ENCODE peak calls at places on chromosome 9, in six cellular contexts. Y is retinal pigment epithelial cell, Z is stomach, Q is PC-9, W is uterus, P is pancreas. U is an unnamed sample.
A peak's percentile ranks its signal among the peaks of the same experiment; 100 is the strongest.

GRCh38 chr9:75001719-75002421 is 26.2 kb downstream of the CARNMT1 start:
- DNase-seq in Y (peak; percentile 52), Z (no peak), Q (peak; percentile 14), W (peak; percentile 18), P (no peak), U (peak; percentile 63)

GRCh38 chr9:111720170-111720569 is 58.8 kb downstream of the GNG10 start:
- DNase-seq in Y (no peak), Z (no peak), Q (no peak), W (no peak), P (no peak), U (no peak)

GRCh38 chr9:91211919-91212318 is 149.8 kb downstream of the AUH start:
- DNase-seq in Y (no peak), Z (peak; percentile 44), Q (no peak), W (no peak), P (no peak), U (no peak)

GRCh38 chr9:82295177-82295576 is 306.6 kb downstream of the SPATA31D1 start:
- DNase-seq in Y (no peak), Z (no peak), Q (no peak), W (no peak), P (no peak), U (no peak)

GRCh38 chr9:137227057-137227852 is at the start of gene RNF224:
- DNase-seq in Y (peak; percentile 21), Z (peak; percentile 97), Q (peak; percentile 99), W (peak; percentile 56), P (peak; percentile 95), U (no peak)

GRCh38 chr9:33329996-33330395 is 39.7 kb downstream of the NFX1 start:
- DNase-seq in Y (no peak), Z (no peak), Q (no peak), W (no peak), P (no peak), U (no peak)

GRCh38 chr9:4932681-4933080 is 52.4 kb upstream of the JAK2 start:
- DNase-seq in Y (no peak), Z (no peak), Q (no peak), W (no peak), P (no peak), U (no peak)

GRCh38 chr9:16828335-16829281 is 41.9 kb downstream of the BNC2 start:
- DNase-seq in Y (peak; percentile 47), Z (no peak), Q (peak; percentile 11), W (peak; percentile 23), P (peak; percentile 49), U (no peak)

GRCh38 chr9:90961375-90961774 is 159.8 kb downstream of the SYK start:
- DNase-seq in Y (no peak), Z (no peak), Q (no peak), W (no peak), P (no peak), U (no peak)

GRCh38 chr9:114007991-114008666 is 70.0 kb downstream of the AMBP start:
- DNase-seq in Y (no peak), Z (peak; percentile 17), Q (no peak), W (peak; percentile 7), P (no peak), U (no peak)

GRCh38 chr9:134459164-134459563 is 132.9 kb downstream of the RXRA start:
- DNase-seq in Y (no peak), Z (no peak), Q (no peak), W (no peak), P (peak; percentile 44), U (no peak)

GRCh38 chr9:82560457-82560904 is 502.5 kb downstream of the RASEF start:
- DNase-seq in Y (no peak), Z (peak; percentile 76), Q (no peak), W (no peak), P (peak; percentile 29), U (no peak)

GRCh38 chr9:33117306-33117705 is 40.8 kb upstream of the SMU1 start:
- DNase-seq in Y (no peak), Z (no peak), Q (no peak), W (no peak), P (no peak), U (no peak)

GRCh38 chr9:97895695-97896332 is 26.5 kb downstream of the TRMO start:
- DNase-seq in Y (no peak), Z (no peak), Q (no peak), W (no peak), P (no peak), U (no peak)

GRCh38 chr9:101737165-101737704 is 1.2 kb downstream of the GRIN3A start:
- DNase-seq in Y (no peak), Z (no peak), Q (no peak), W (no peak), P (peak; percentile 55), U (no peak)
- H3K4me3 ChIP-seq in Y (peak overlapping the region; percentile 4), Z (peak overlapping the region; percentile 53), Q (no peak overlapping the region), W (no peak overlapping the region), P (peak overlapping the region; percentile 36), U (no peak overlapping the region)

GRCh38 chr9:95047452-95048224 is 269.9 kb downstream of the FANCC start:
- DNase-seq in Y (no peak), Z (no peak), Q (no peak), W (no peak), P (no peak), U (no peak)

GRCh38 chr9:95043826-95044225 is 273.7 kb downstream of the FANCC start:
- DNase-seq in Y (no peak), Z (no peak), Q (no peak), W (no peak), P (no peak), U (no peak)

GRCh38 chr9:95045751-95046150 is 271.8 kb downstream of the FANCC start:
- DNase-seq in Y (no peak), Z (peak; percentile 60), Q (no peak), W (no peak), P (peak; percentile 67), U (no peak)

GRCh38 chr9:95048225-95049087 is 269.1 kb downstream of the FANCC start:
- DNase-seq in Y (no peak), Z (peak; percentile 85), Q (peak; percentile 65), W (peak; percentile 70), P (peak; percentile 88), U (no peak)

DNA sequence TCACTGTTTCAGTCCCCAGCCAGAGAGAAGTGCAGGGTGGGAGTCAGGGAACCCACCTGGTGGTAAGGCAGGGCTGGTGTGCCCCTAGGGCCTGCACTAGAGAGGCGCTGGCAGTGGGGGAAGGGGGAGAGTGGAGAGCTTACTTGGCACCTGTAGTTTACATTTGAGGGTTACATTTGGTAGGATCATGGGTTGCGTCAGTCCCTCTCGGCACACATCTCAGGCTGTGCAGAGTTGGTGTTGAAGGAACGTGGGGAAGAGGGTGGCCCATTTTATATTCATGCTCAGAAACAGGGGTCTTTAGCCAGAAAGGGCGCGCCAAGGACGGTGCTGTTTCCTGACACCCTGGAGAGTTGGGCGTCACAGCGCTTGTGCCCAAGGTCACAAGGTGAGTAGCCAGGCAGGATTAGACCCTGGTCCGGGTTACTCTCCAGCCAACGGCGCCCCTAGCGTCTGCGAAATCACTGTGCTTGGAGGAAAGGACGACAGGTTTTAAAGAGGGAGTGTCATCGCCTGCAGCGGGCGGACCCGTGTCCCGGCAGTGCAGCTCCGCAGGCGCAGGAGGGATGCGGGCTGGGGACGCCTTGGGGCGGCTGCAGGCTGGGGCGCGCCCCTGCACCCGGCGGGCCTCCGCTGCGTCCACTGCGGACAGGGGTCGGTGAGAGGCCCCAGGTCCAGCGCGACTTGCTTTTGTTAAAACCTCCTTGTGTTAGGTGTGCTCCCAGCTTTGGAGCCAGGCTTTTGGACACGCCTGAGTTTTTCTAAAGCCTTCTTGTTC is 272.6 kb downstream of the FANCC start:
- DNase-seq in Y (no peak), Z (peak; percentile 77), Q (no peak), W (no peak), P (peak; percentile 91), U (no peak)
- TF ChIP-seq CTCF in Y (peak; percentile 68), Z (peak; percentile 41), Q (no peak), W (no peak), P (peak; percentile 54), U (peak; percentile 37)

GRCh38 chr9:120791161-120791560 is 2.1 kb downstream of the FBXW2 start:
- DNase-seq in Y (no peak), Z (no peak), Q (no peak), W (no peak), P (no peak), U (no peak)
- H3K4me3 ChIP-seq in Y (no peak overlapping the region), Z (peak overlapping the region; percentile 89), Q (no peak overlapping the region), W (no peak overlapping the region), P (no peak overlapping the region), U (peak overlapping the region; percentile 80)

GRCh38 chr9:126947529-126947928 is 32.9 kb downstream of the RALGPS1 start:
- DNase-seq in Y (no peak), Z (no peak), Q (peak; percentile 50), W (no peak), P (no peak), U (no peak)
- TF ChIP-seq CTCF in Y (peak; percentile 43), Z (no peak), Q (peak; percentile 64), W (no peak), P (no peak), U (peak; percentile 17)

DNA sequence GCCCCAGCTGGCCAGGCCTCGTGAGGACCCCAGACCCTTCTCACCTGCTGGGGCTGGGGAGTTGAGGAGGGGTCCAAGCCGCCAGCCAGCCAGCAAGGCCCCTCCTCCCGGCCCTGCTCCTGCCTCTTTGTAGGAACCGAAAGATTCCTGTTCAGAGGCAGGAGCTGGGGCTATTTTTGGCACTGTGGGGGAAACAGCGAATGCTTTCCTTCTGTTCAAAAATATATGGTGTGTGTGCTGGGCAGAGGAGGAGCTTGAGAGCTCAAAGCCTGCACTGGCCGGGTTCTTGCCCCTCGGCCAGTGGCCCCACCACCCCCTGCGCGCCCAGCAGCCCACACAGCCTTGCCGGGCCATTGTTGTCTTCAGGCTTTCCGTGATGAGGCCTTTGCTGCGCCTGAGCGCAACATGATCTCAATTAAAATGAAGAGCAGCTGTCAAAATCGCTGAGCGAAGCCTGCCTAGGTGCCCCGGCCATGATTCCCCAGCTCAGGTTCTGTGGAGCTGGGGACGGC is 13.3 kb downstream of the NCS1 start:
- DNase-seq in Y (no peak), Z (no peak), Q (no peak), W (peak; percentile 66), P (no peak), U (no peak)
- H3K4me3 ChIP-seq in Y (no peak overlapping the region), Z (no peak overlapping the region), Q (no peak overlapping the region), W (peak overlapping the region; percentile 16), P (no peak overlapping the region), U (no peak overlapping the region)

DNA sequence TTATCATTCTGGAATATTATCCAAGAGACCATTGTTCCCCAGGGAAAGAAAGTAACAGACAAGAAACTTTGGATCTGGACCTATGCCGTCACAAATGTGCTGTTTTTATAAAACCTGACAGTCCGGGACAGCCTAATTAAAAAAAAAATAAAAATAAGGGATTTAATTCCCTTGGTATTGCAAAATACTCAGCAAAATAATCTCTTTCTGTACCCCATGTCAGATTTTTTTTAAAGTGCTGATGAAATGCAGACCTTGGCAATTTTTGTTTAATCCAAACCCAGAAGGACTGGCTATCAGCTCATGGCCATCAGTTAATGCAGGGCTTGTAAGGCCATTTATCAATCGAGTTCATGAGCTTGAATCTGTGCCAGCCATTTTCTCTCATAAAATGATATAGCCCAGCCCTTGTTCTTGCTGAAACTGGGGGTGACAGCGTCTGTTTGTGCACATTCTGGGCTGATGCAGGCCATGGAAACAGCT is 162.7 kb upstream of the S1PR3 start:
- DNase-seq in Y (no peak), Z (no peak), Q (no peak), W (peak; percentile 72), P (no peak), U (no peak)
- TF ChIP-seq CTCF in Y (no peak), Z (no peak), Q (no peak), W (no peak), P (no peak), U (no peak)

DNA sequence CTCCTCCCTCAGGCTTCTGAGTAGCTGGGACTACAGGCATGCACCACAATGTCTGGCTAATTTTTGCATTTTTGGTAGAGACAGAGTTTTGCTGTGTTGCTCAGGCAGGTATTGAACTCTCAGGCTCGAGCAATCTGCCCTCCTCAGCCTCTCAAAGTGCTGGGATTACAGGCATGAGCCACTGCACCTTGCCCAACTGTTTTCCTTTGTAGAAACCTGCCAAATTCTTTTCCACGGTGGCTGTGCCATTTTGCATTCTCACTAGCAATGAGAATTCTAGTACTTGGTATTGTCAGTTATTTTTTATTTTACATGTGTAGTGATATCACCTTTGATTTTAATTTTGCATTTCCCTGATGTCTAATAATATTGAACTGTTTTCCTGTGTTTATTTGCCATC is 7.8 kb downstream of the RMI1 start:
- DNase-seq in Y (no peak), Z (no peak), Q (no peak), W (no peak), P (no peak), U (no peak)
- H3K4me3 ChIP-seq in Y (no peak overlapping the region), Z (no peak overlapping the region), Q (no peak overlapping the region), W (no peak overlapping the region), P (no peak overlapping the region), U (no peak overlapping the region)

U was measured in epithelial cell of proximal tubule.